ENCODE peak calls at places on chromosome 9, in seven cellular contexts. One of them, this sample, is unnamed. For H3K36me3, the result is how much of the 10 kb centered on the place peaks cover.

GRCh38 chr9:87267251-87267679 is 230.4 kb upstream of the DAPK1 start:
- DNase-seq in cardiac muscle cell: no peak
- DNase-seq in GM23338: no peak
- DNase-seq in mesendoderm: no peak
- DNase-seq in HCT116: no peak
- DNase-seq in breast epithelium: no peak
- DNase-seq in heart left ventricle: no peak
- DNase-seq in this sample: peak

GRCh38 chr9:107059215-107059614 is 196.2 kb downstream of the ZNF462 start:
- DNase-seq in GM23338: no peak
- DNase-seq in cardiac muscle cell: peak
- DNase-seq in breast epithelium: no peak
- DNase-seq in HCT116: no peak
- DNase-seq in mesendoderm: no peak
- DNase-seq in heart left ventricle: no peak
- DNase-seq in this sample: no peak

GRCh38 chr9:12775373-12775962 is 648 bp downstream of the LURAP1L start:
- DNase-seq in cardiac muscle cell: peak
- DNase-seq in mesendoderm: peak
- DNase-seq in breast epithelium: no peak
- DNase-seq in heart left ventricle: no peak
- DNase-seq in GM23338: peak
- DNase-seq in HCT116: no peak
- DNase-seq in this sample: peak

GRCh38 chr9:84652496-84653081 is 16.9 kb upstream of the NTRK2 start:
- DNase-seq in cardiac muscle cell: no peak
- DNase-seq in HCT116: no peak
- DNase-seq in heart left ventricle: no peak
- DNase-seq in breast epithelium: no peak
- DNase-seq in GM23338: no peak
- DNase-seq in mesendoderm: no peak
- DNase-seq in this sample: no peak

GRCh38 chr9:105290401-105290800 is 46.0 kb downstream of the SLC44A1 start:
- DNase-seq in GM23338: no peak
- DNase-seq in mesendoderm: no peak
- DNase-seq in cardiac muscle cell: no peak
- DNase-seq in HCT116: no peak
- DNase-seq in heart left ventricle: no peak
- DNase-seq in breast epithelium: peak
- DNase-seq in this sample: no peak

GRCh38 chr9:134611046-134611445 is 30.6 kb upstream of the COL5A1 start:
- DNase-seq in mesendoderm: no peak
- DNase-seq in HCT116: no peak
- DNase-seq in breast epithelium: peak
- DNase-seq in heart left ventricle: no peak
- DNase-seq in GM23338: no peak
- DNase-seq in cardiac muscle cell: no peak
- DNase-seq in this sample: no peak

GRCh38 chr9:33374634-33375237 is 27.6 kb downstream of the AQP7 start:
- DNase-seq in cardiac muscle cell: peak
- DNase-seq in heart left ventricle: peak
- DNase-seq in HCT116: peak
- DNase-seq in breast epithelium: peak
- DNase-seq in GM23338: peak
- DNase-seq in mesendoderm: peak
- DNase-seq in this sample: peak

GRCh38 chr9:4796988-4797956 is 4.5 kb downstream of the RCL1 start:
- DNase-seq in breast epithelium: no peak
- DNase-seq in HCT116: peak
- DNase-seq in mesendoderm: peak
- DNase-seq in GM23338: peak
- DNase-seq in cardiac muscle cell: peak
- DNase-seq in heart left ventricle: no peak
- DNase-seq in this sample: no peak

GRCh38 chr9:101673642-101674041 is 64.8 kb downstream of the GRIN3A start:
- DNase-seq in cardiac muscle cell: no peak
- DNase-seq in HCT116: no peak
- DNase-seq in breast epithelium: no peak
- DNase-seq in mesendoderm: no peak
- DNase-seq in GM23338: no peak
- DNase-seq in heart left ventricle: no peak
- DNase-seq in this sample: no peak

GRCh38 chr9:87973791-87974292 is 491 bp downstream of the CDK20 start:
- DNase-seq in GM23338: peak
- DNase-seq in cardiac muscle cell: peak
- DNase-seq in mesendoderm: peak
- DNase-seq in heart left ventricle: no peak
- DNase-seq in HCT116: no peak
- DNase-seq in breast epithelium: no peak
- DNase-seq in this sample: no peak

GRCh38 chr9:86695904-86696424 is 251.3 kb downstream of the GAS1 start:
- DNase-seq in HCT116: no peak
- DNase-seq in heart left ventricle: no peak
- DNase-seq in breast epithelium: no peak
- DNase-seq in mesendoderm: no peak
- DNase-seq in GM23338: no peak
- DNase-seq in cardiac muscle cell: no peak
- DNase-seq in this sample: no peak

GRCh38 chr9:94135222-94135621 is 51.0 kb downstream of the PTPDC1 start:
- DNase-seq in cardiac muscle cell: no peak
- DNase-seq in GM23338: no peak
- DNase-seq in breast epithelium: peak
- DNase-seq in heart left ventricle: peak
- DNase-seq in HCT116: no peak
- DNase-seq in mesendoderm: no peak
- DNase-seq in this sample: no peak

GRCh38 chr9:123651273-123651672 is 278.7 kb downstream of the DENND1A start:
- DNase-seq in HCT116: no peak
- DNase-seq in cardiac muscle cell: no peak
- DNase-seq in heart left ventricle: no peak
- DNase-seq in breast epithelium: no peak
- DNase-seq in GM23338: no peak
- DNase-seq in mesendoderm: no peak
- DNase-seq in this sample: no peak

GRCh38 chr9:73866451-73866850 is 630.7 kb upstream of the RORB start:
- DNase-seq in cardiac muscle cell: no peak
- DNase-seq in heart left ventricle: no peak
- DNase-seq in mesendoderm: no peak
- DNase-seq in breast epithelium: no peak
- DNase-seq in GM23338: no peak
- DNase-seq in HCT116: no peak
- DNase-seq in this sample: no peak

GRCh38 chr9:34550016-34550680 is 27.4 kb upstream of the ENHO start:
- DNase-seq in breast epithelium: no peak
- DNase-seq in heart left ventricle: no peak
- DNase-seq in cardiac muscle cell: no peak
- DNase-seq in HCT116: no peak
- DNase-seq in mesendoderm: no peak
- DNase-seq in GM23338: no peak
- DNase-seq in this sample: no peak

GRCh38 chr9:86097510-86098224 is 1.7 kb downstream of the GOLM1 start:
- DNase-seq in cardiac muscle cell: no peak
- DNase-seq in breast epithelium: no peak
- DNase-seq in heart left ventricle: no peak
- DNase-seq in mesendoderm: peak
- DNase-seq in GM23338: peak
- DNase-seq in HCT116: no peak
- DNase-seq in this sample: no peak

GRCh38 chr9:38421498-38422211 is 2.6 kb downstream of the IGFBPL1 start:
- DNase-seq in GM23338: peak
- DNase-seq in cardiac muscle cell: no peak
- DNase-seq in breast epithelium: no peak
- DNase-seq in mesendoderm: peak
- DNase-seq in heart left ventricle: no peak
- DNase-seq in HCT116: no peak
- DNase-seq in this sample: no peak

GRCh38 chr9:110744753-110745522 is 76.3 kb downstream of the MUSK start:
- DNase-seq in cardiac muscle cell: peak
- DNase-seq in mesendoderm: peak
- DNase-seq in HCT116: peak
- DNase-seq in breast epithelium: no peak
- DNase-seq in heart left ventricle: no peak
- DNase-seq in GM23338: no peak
- DNase-seq in this sample: peak

GRCh38 chr9:20111173-20111843 is 322.5 kb upstream of the SLC24A2 start:
- DNase-seq in breast epithelium: no peak
- DNase-seq in GM23338: peak
- DNase-seq in HCT116: no peak
- DNase-seq in mesendoderm: no peak
- DNase-seq in heart left ventricle: no peak
- DNase-seq in cardiac muscle cell: no peak
- DNase-seq in this sample: no peak

GRCh38 chr9:129944501-129945116 is 98.4 kb downstream of the FNBP1 start:
- DNase-seq in cardiac muscle cell: no peak
- DNase-seq in breast epithelium: no peak
- DNase-seq in heart left ventricle: no peak
- DNase-seq in HCT116: no peak
- DNase-seq in mesendoderm: no peak
- DNase-seq in GM23338: no peak
- DNase-seq in this sample: no peak
- H3K36me3 ChIP-seq in cardiac muscle cell: under half
- H3K36me3 ChIP-seq in breast epithelium: under half
- H3K36me3 ChIP-seq in heart left ventricle: under half
- H3K36me3 ChIP-seq in HCT116: under half
- H3K36me3 ChIP-seq in mesendoderm: under half
- H3K36me3 ChIP-seq in GM23338: under half
- H3K36me3 ChIP-seq in this sample: under half

GRCh38 chr9:35687972-35688557 is 1.7 kb downstream of the TPM2 start:
- DNase-seq in HCT116: no peak
- DNase-seq in GM23338: no peak
- DNase-seq in cardiac muscle cell: peak
- DNase-seq in heart left ventricle: peak
- DNase-seq in mesendoderm: no peak
- DNase-seq in breast epithelium: no peak
- DNase-seq in this sample: no peak
- H3K4me3 ChIP-seq in HCT116: peak
- H3K4me3 ChIP-seq in GM23338: peak
- H3K4me3 ChIP-seq in cardiac muscle cell: peak
- H3K4me3 ChIP-seq in heart left ventricle: peak
- H3K4me3 ChIP-seq in mesendoderm: no peak
- H3K4me3 ChIP-seq in breast epithelium: peak
- H3K4me3 ChIP-seq in this sample: peak

GRCh38 chr9:95458666-95459065 is 58.1 kb downstream of the PTCH1 start:
- DNase-seq in HCT116: no peak
- DNase-seq in GM23338: no peak
- DNase-seq in cardiac muscle cell: no peak
- DNase-seq in breast epithelium: no peak
- DNase-seq in mesendoderm: no peak
- DNase-seq in heart left ventricle: no peak
- DNase-seq in this sample: no peak
- H3K36me3 ChIP-seq in HCT116: under half
- H3K36me3 ChIP-seq in GM23338: half or more
- H3K36me3 ChIP-seq in cardiac muscle cell: under half
- H3K36me3 ChIP-seq in breast epithelium: under half
- H3K36me3 ChIP-seq in mesendoderm: under half
- H3K36me3 ChIP-seq in heart left ventricle: half or more
- H3K36me3 ChIP-seq in this sample: under half

GRCh38 chr9:131545003-131545785 is at the start of gene PRRT1B:
- DNase-seq in heart left ventricle: no peak
- DNase-seq in HCT116: no peak
- DNase-seq in mesendoderm: peak
- DNase-seq in breast epithelium: no peak
- DNase-seq in cardiac muscle cell: no peak
- DNase-seq in GM23338: peak
- DNase-seq in this sample: no peak

GRCh38 chr9:131552030-131552429 is 6.7 kb downstream of the PRRT1B start:
- DNase-seq in cardiac muscle cell: no peak
- DNase-seq in GM23338: no peak
- DNase-seq in HCT116: no peak
- DNase-seq in mesendoderm: no peak
- DNase-seq in breast epithelium: no peak
- DNase-seq in heart left ventricle: no peak
- DNase-seq in this sample: no peak

GRCh38 chr9:131543141-131543540 is 2.2 kb upstream of the PRRT1B start:
- DNase-seq in HCT116: no peak
- DNase-seq in GM23338: peak
- DNase-seq in cardiac muscle cell: no peak
- DNase-seq in breast epithelium: no peak
- DNase-seq in mesendoderm: peak
- DNase-seq in heart left ventricle: no peak
- DNase-seq in this sample: no peak

GRCh38 chr9:131545786-131546335 is 538 bp downstream of the PRRT1B start:
- DNase-seq in cardiac muscle cell: no peak
- DNase-seq in breast epithelium: no peak
- DNase-seq in HCT116: no peak
- DNase-seq in mesendoderm: peak
- DNase-seq in heart left ventricle: no peak
- DNase-seq in GM23338: peak
- DNase-seq in this sample: no peak

DNA sequence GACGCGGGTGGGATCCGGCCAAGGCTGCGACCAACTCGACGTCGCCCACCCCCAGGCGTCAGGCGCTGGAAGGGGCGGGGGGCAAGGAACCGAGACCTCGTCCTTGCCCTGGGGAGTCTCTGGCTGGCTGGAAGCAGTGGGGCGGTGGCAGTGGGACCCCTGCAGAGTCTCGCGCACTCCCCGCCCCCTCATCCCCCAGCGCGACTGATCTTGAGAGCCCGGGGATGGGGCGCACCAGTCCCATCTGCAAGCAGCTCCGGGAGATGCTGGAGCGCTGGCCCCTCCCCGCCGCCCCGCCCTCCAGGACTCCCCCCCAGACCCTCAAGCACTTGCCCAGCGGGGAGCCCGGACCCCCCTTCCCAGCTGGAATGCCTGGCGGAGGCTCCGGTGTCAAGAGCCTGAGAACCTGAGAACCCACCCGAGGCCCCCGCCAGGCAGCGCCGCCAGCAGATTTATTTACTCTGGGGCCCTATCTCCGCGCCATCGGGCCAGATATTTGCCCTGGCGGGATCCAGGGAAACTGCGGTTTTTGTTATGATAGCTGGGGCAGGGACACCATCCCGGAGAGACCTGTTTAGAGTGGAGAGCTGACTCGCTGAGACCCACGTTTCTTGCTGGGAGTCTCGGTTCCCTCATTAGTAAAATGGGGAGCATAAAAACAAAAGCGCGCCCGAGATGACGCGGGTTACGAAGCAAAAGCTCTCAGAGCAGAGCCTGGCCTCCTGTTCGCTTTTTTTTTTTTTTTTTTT is 1.2 kb downstream of the PRRT1B start:
- DNase-seq in breast epithelium: no peak
- DNase-seq in HCT116: no peak
- DNase-seq in heart left ventricle: no peak
- DNase-seq in GM23338: peak
- DNase-seq in cardiac muscle cell: peak
- DNase-seq in mesendoderm: peak
- DNase-seq in this sample: no peak
- H3K4me3 ChIP-seq in breast epithelium: peak
- H3K4me3 ChIP-seq in HCT116: no peak
- H3K4me3 ChIP-seq in heart left ventricle: peak
- H3K4me3 ChIP-seq in GM23338: peak
- H3K4me3 ChIP-seq in cardiac muscle cell: peak
- H3K4me3 ChIP-seq in mesendoderm: no peak
- H3K4me3 ChIP-seq in this sample: no peak